ENCODE peak calls at places on chromosomes 6 and 20, in seven cellular contexts. M is left ventricle myocardium inferior, N is fibroblast of gingiva, D is HFFc6, O is T-helper 9 cell, I is tibial nerve, Q is A549. A is an unnamed sample.

GRCh38 chr6:147949981-147950622 is 392.5 kb upstream of the SASH1 start:
- DNase-seq in M (no peak), N (peak; percentile 20), D (no peak), O (no peak), I (no peak), Q (no peak), A (no peak)

GRCh38 chr6:170080828-170081368 is 210.0 kb downstream of the DLL1 start:
- DNase-seq in M (peak; percentile 12), N (no peak), D (no peak), O (no peak), I (no peak), Q (no peak), A (no peak)

GRCh38 chr6:135162678-135163439 is 18.2 kb upstream of the MYB start:
- DNase-seq in M (no peak), N (no peak), D (peak; percentile 28), O (peak; percentile 38), I (no peak), Q (peak; percentile 65), A (no peak)

GRCh38 chr6:31004794-31005193 is 5.5 kb upstream of the MUC22 start:
- DNase-seq in M (no peak), N (no peak), D (no peak), O (no peak), I (no peak), Q (no peak), A (no peak)

GRCh38 chr6:34531580-34532201 is 24.4 kb downstream of the SPDEF start:
- DNase-seq in M (peak; percentile 22), N (peak; percentile 68), D (no peak), O (no peak), I (peak; percentile 72), Q (peak; percentile 36), A (no peak)

GRCh38 chr6:11938285-11938890 is 73.7 kb upstream of the HIVEP1 start:
- DNase-seq in M (no peak), N (no peak), D (no peak), O (no peak), I (no peak), Q (no peak), A (no peak)

GRCh38 chr20:48336647-48337046 is 491.2 kb downstream of the PREX1 start:
- DNase-seq in M (no peak), N (no peak), D (no peak), O (no peak), I (no peak), Q (peak; percentile 42), A (no peak)

GRCh38 chr6:72466971-72467566 is 154.8 kb upstream of the KCNQ5 start:
- DNase-seq in M (no peak), N (no peak), D (no peak), O (no peak), I (no peak), Q (no peak), A (no peak)

GRCh38 chr20:13397300-13397724 is 176.2 kb downstream of the ISM1 start:
- DNase-seq in M (no peak), N (no peak), D (peak; percentile 47), O (no peak), I (no peak), Q (no peak), A (no peak)

GRCh38 chr20:47406849-47407682 is 50.6 kb upstream of the ZMYND8 start:
- DNase-seq in M (no peak), N (no peak), D (peak; percentile 11), O (no peak), I (no peak), Q (no peak), A (no peak)

GRCh38 chr6:30480536-30481156 is 8.7 kb upstream of the HLA-E start:
- DNase-seq in M (no peak), N (no peak), D (no peak), O (peak; percentile 65), I (no peak), Q (no peak), A (no peak)

GRCh38 chr20:2606507-2607006 is 45.9 kb upstream of the NOP56 start:
- DNase-seq in M (no peak), N (no peak), D (no peak), O (no peak), I (no peak), Q (no peak), A (no peak)

GRCh38 chr6:159973951-159974350 is 5.1 kb downstream of the IGF2R start:
- DNase-seq in M (no peak), N (peak; percentile 75), D (peak; percentile 79), O (no peak), I (no peak), Q (peak; percentile 30), A (no peak)

GRCh38 chr20:50893620-50894019 is 37.6 kb downstream of the ADNP start:
- DNase-seq in M (no peak), N (no peak), D (no peak), O (no peak), I (no peak), Q (no peak), A (no peak)

GRCh38 chr6:125188037-125188436 is 34.5 kb downstream of the TPD52L1 start:
- DNase-seq in M (no peak), N (peak; percentile 21), D (peak; percentile 73), O (no peak), I (no peak), Q (no peak), A (no peak)

GRCh38 chr20:4688342-4688741 is 33.4 kb upstream of the PRND start:
- DNase-seq in M (no peak), N (no peak), D (no peak), O (no peak), I (no peak), Q (no peak), A (no peak)

GRCh38 chr6:36659271-36659670 is 19.2 kb upstream of the CDKN1A start:
- DNase-seq in M (no peak), N (peak; percentile 99), D (peak; percentile 68), O (no peak), I (no peak), Q (no peak), A (no peak)

GRCh38 chr20:9344080-9344920 is 170.1 kb upstream of the LAMP5 start:
- DNase-seq in M (no peak), N (peak; percentile 77), D (peak; percentile 65), O (no peak), I (no peak), Q (no peak), A (no peak)

GRCh38 chr6:31037169-31037568 is 26.9 kb downstream of the MUC22 start:
- DNase-seq in M (no peak), N (no peak), D (no peak), O (no peak), I (no peak), Q (no peak), A (no peak)

GRCh38 chr6:42644211-42644610 is 78.2 kb downstream of the PRPH2 start:
- DNase-seq in M (no peak), N (no peak), D (no peak), O (no peak), I (no peak), Q (no peak), A (no peak)

GRCh38 chr6:111995409-111995808 is 58.5 kb upstream of the CCN6 start:
- DNase-seq in M (no peak), N (peak; percentile 73), D (peak; percentile 40), O (no peak), I (no peak), Q (no peak), A (no peak)

GRCh38 chr6:123201869-123202372 is 205.9 kb downstream of the CLVS2 start:
- DNase-seq in M (no peak), N (no peak), D (no peak), O (no peak), I (no peak), Q (no peak), A (no peak)

GRCh38 chr6:54003316-54003715 is 107.9 kb upstream of the MLIP start:
- DNase-seq in M (no peak), N (no peak), D (no peak), O (no peak), I (no peak), Q (no peak), A (no peak)

GRCh38 chr20:20229595-20229994 is 138.3 kb upstream of the INSM1 start:
- DNase-seq in M (no peak), N (no peak), D (no peak), O (no peak), I (no peak), Q (no peak), A (no peak)

GRCh38 chr6:7312616-7313504 is at the start of gene SSR1:
- DNase-seq in M (peak; percentile 98), N (peak; percentile 97), D (peak; percentile 96), O (peak; percentile 85), I (peak; percentile 93), Q (peak; percentile 93), A (peak; percentile 97)

GRCh38 chr20:19981091-19981490 is 36.1 kb upstream of the NAA20 start:
- DNase-seq in M (no peak), N (peak; percentile 29), D (no peak), O (no peak), I (no peak), Q (peak; percentile 29), A (no peak)

GRCh38 chr6:21423106-21423854 is 170.3 kb upstream of the SOX4 start:
- DNase-seq in M (no peak), N (no peak), D (no peak), O (no peak), I (no peak), Q (no peak), A (no peak)

GRCh38 chr20:13771853-13772453 is 12.8 kb downstream of the ESF1 start:
- DNase-seq in M (no peak), N (peak; percentile 27), D (peak; percentile 18), O (no peak), I (no peak), Q (peak; percentile 25), A (no peak)

GRCh38 chr6:142357879-142358278 is 56.1 kb downstream of the ADGRG6 start:
- DNase-seq in M (no peak), N (no peak), D (peak; percentile 70), O (no peak), I (no peak), Q (no peak), A (no peak)

GRCh38 chr20:46638367-46639274 is 12.6 kb downstream of the SLC13A3 start:
- DNase-seq in M (no peak), N (no peak), D (no peak), O (no peak), I (no peak), Q (no peak), A (no peak)

GRCh38 chr6:145295746-145296145 is 439.6 kb downstream of the EPM2A start:
- DNase-seq in M (no peak), N (no peak), D (no peak), O (no peak), I (no peak), Q (no peak), A (no peak)

GRCh38 chr20:48829940-48830339 is 2.1 kb upstream of the PREX1 start:
- DNase-seq in M (no peak), N (no peak), D (no peak), O (no peak), I (no peak), Q (no peak), A (no peak)

GRCh38 chr6:26129656-26130055 is 42.4 kb downstream of the HFE start:
- DNase-seq in M (no peak), N (peak; percentile 85), D (no peak), O (no peak), I (no peak), Q (no peak), A (no peak)

GRCh38 chr6:135498178-135498841 is 770 bp upstream of the AHI1 start:
- DNase-seq in M (peak; percentile 25), N (peak; percentile 92), D (peak; percentile 88), O (peak; percentile 41), I (peak; percentile 79), Q (peak; percentile 83), A (peak; percentile 89)

GRCh38 chr20:49938173-49939163 is 2.3 kb downstream of the RNF114 start:
- DNase-seq in M (peak; percentile 69), N (peak; percentile 69), D (peak; percentile 46), O (no peak), I (peak; percentile 57), Q (no peak), A (peak; percentile 77)

GRCh38 chr6:28747631-28748157 is 176.1 kb downstream of the TRIM27 start:
- DNase-seq in M (no peak), N (peak; percentile 83), D (peak; percentile 80), O (no peak), I (no peak), Q (peak; percentile 92), A (no peak)

A was measured in right atrium auricular region.